ENCODE peak calls at places on chromosomes 5 and 9, in five cellular contexts. One of them, this sample, is unnamed.

GRCh38 chr9:136137321-136138054 is 18.8 kb upstream of the TMEM250 start:
- DNase-seq in cardiac fibroblast: no peak
- DNase-seq in WTC11: no peak
- DNase-seq in left lung: no peak
- DNase-seq in MCF 10A: no peak
- DNase-seq in this sample: no peak

GRCh38 chr9:107222020-107222522 is 61.0 kb upstream of the RAD23B start:
- DNase-seq in WTC11: no peak
- DNase-seq in left lung: no peak
- DNase-seq in MCF 10A: no peak
- DNase-seq in cardiac fibroblast: peak
- DNase-seq in this sample: no peak

GRCh38 chr9:34133436-34133949 is 7.0 kb upstream of the DCAF12 start:
- DNase-seq in MCF 10A: no peak
- DNase-seq in WTC11: no peak
- DNase-seq in cardiac fibroblast: no peak
- DNase-seq in left lung: no peak
- DNase-seq in this sample: no peak

GRCh38 chr9:6931913-6932312 is 174.1 kb downstream of the KDM4C start:
- DNase-seq in cardiac fibroblast: peak
- DNase-seq in WTC11: no peak
- DNase-seq in MCF 10A: peak
- DNase-seq in left lung: no peak
- DNase-seq in this sample: no peak

GRCh38 chr9:10366171-10366779 is 246.5 kb downstream of the PTPRD start:
- DNase-seq in left lung: no peak
- DNase-seq in cardiac fibroblast: peak
- DNase-seq in MCF 10A: peak
- DNase-seq in WTC11: no peak
- DNase-seq in this sample: no peak

GRCh38 chr9:91001146-91001611 is 199.6 kb downstream of the SYK start:
- DNase-seq in MCF 10A: peak
- DNase-seq in left lung: no peak
- DNase-seq in WTC11: no peak
- DNase-seq in cardiac fibroblast: peak
- DNase-seq in this sample: no peak

GRCh38 chr5:135105105-135105484 is 71.1 kb upstream of the PITX1 start:
- DNase-seq in cardiac fibroblast: no peak
- DNase-seq in left lung: no peak
- DNase-seq in WTC11: no peak
- DNase-seq in MCF 10A: no peak
- DNase-seq in this sample: no peak

GRCh38 chr9:71760901-71761300 is 7.4 kb downstream of the CEMIP2 start:
- DNase-seq in left lung: no peak
- DNase-seq in WTC11: peak
- DNase-seq in MCF 10A: no peak
- DNase-seq in cardiac fibroblast: no peak
- DNase-seq in this sample: no peak

GRCh38 chr5:179868541-179868940 is 9.9 kb upstream of the MRNIP start:
- DNase-seq in cardiac fibroblast: no peak
- DNase-seq in left lung: no peak
- DNase-seq in MCF 10A: no peak
- DNase-seq in WTC11: no peak
- DNase-seq in this sample: no peak

GRCh38 chr9:32550046-32550608 is 2.0 kb upstream of the SMIM27 start:
- DNase-seq in MCF 10A: peak
- DNase-seq in cardiac fibroblast: peak
- DNase-seq in left lung: no peak
- DNase-seq in WTC11: no peak
- DNase-seq in this sample: no peak

GRCh38 chr5:120447706-120448239 is 16.3 kb upstream of the PRR16 start:
- DNase-seq in cardiac fibroblast: peak
- DNase-seq in MCF 10A: peak
- DNase-seq in WTC11: no peak
- DNase-seq in left lung: no peak
- DNase-seq in this sample: no peak

GRCh38 chr5:172830876-172831662 is 3.0 kb upstream of the ERGIC1 start:
- DNase-seq in WTC11: no peak
- DNase-seq in MCF 10A: peak
- DNase-seq in cardiac fibroblast: peak
- DNase-seq in left lung: no peak
- DNase-seq in this sample: no peak

GRCh38 chr9:33029106-33029788 is 4.2 kb downstream of the DNAJA1 start:
- DNase-seq in MCF 10A: peak
- DNase-seq in left lung: no peak
- DNase-seq in WTC11: no peak
- DNase-seq in cardiac fibroblast: peak
- DNase-seq in this sample: no peak

GRCh38 chr5:111774525-111774924 is 17.5 kb upstream of the NREP start:
- DNase-seq in cardiac fibroblast: peak
- DNase-seq in left lung: peak
- DNase-seq in WTC11: peak
- DNase-seq in MCF 10A: peak
- DNase-seq in this sample: no peak

GRCh38 chr9:134594376-134594941 is 47.1 kb upstream of the COL5A1 start:
- DNase-seq in WTC11: no peak
- DNase-seq in MCF 10A: no peak
- DNase-seq in cardiac fibroblast: no peak
- DNase-seq in left lung: no peak
- DNase-seq in this sample: no peak

GRCh38 chr5:137666109-137666850 is 69.6 kb downstream of the KLHL3 start:
- DNase-seq in MCF 10A: no peak
- DNase-seq in WTC11: no peak
- DNase-seq in cardiac fibroblast: peak
- DNase-seq in left lung: no peak
- DNase-seq in this sample: peak

GRCh38 chr5:5765066-5765465 is 342.6 kb downstream of the ICE1 start:
- DNase-seq in MCF 10A: no peak
- DNase-seq in left lung: no peak
- DNase-seq in WTC11: no peak
- DNase-seq in cardiac fibroblast: no peak
- DNase-seq in this sample: no peak

GRCh38 chr5:140877262-140877581 is 2.1 kb downstream of the PCDHA12 start:
- DNase-seq in cardiac fibroblast: no peak
- DNase-seq in WTC11: no peak
- DNase-seq in MCF 10A: no peak
- DNase-seq in left lung: no peak
- DNase-seq in this sample: no peak

GRCh38 chr9:121706149-121706548 is 54.7 kb downstream of the DAB2IP start:
- DNase-seq in WTC11: no peak
- DNase-seq in cardiac fibroblast: no peak
- DNase-seq in left lung: no peak
- DNase-seq in MCF 10A: no peak
- DNase-seq in this sample: no peak

GRCh38 chr5:84885479-84886258 is 501.0 kb upstream of the EDIL3 start:
- DNase-seq in MCF 10A: peak
- DNase-seq in left lung: no peak
- DNase-seq in WTC11: no peak
- DNase-seq in cardiac fibroblast: peak
- DNase-seq in this sample: no peak

GRCh38 chr5:56561-57290 is 35.2 kb upstream of the PLEKHG4B start:
- DNase-seq in WTC11: peak
- DNase-seq in left lung: no peak
- DNase-seq in cardiac fibroblast: peak
- DNase-seq in MCF 10A: peak
- DNase-seq in this sample: no peak

GRCh38 chr9:26775405-26775804 is 117.2 kb downstream of the CAAP1 start:
- DNase-seq in left lung: no peak
- DNase-seq in MCF 10A: no peak
- DNase-seq in cardiac fibroblast: no peak
- DNase-seq in WTC11: no peak
- DNase-seq in this sample: no peak

GRCh38 chr5:124806857-124807196 is 60.4 kb upstream of the ZNF608 start:
- DNase-seq in WTC11: no peak
- DNase-seq in left lung: no peak
- DNase-seq in cardiac fibroblast: no peak
- DNase-seq in MCF 10A: no peak
- DNase-seq in this sample: no peak

GRCh38 chr5:161378701-161379100 is 167.8 kb downstream of the GABRB2 start:
- DNase-seq in left lung: no peak
- DNase-seq in cardiac fibroblast: no peak
- DNase-seq in MCF 10A: no peak
- DNase-seq in WTC11: no peak
- DNase-seq in this sample: no peak

GRCh38 chr9:105455836-105456475 is 8.1 kb downstream of the FSD1L start:
- DNase-seq in MCF 10A: no peak
- DNase-seq in left lung: no peak
- DNase-seq in cardiac fibroblast: no peak
- DNase-seq in WTC11: no peak
- DNase-seq in this sample: no peak

GRCh38 chr5:17088051-17088450 is 129.4 kb upstream of the BASP1 start:
- DNase-seq in left lung: no peak
- DNase-seq in MCF 10A: no peak
- DNase-seq in WTC11: no peak
- DNase-seq in cardiac fibroblast: no peak
- DNase-seq in this sample: no peak
- TF ChIP-seq CTCF in left lung: no peak
- TF ChIP-seq CTCF in MCF 10A: no peak
- TF ChIP-seq CTCF in WTC11: no peak
- TF ChIP-seq CTCF in cardiac fibroblast: no peak
- TF ChIP-seq CTCF in this sample: no peak

DNA sequence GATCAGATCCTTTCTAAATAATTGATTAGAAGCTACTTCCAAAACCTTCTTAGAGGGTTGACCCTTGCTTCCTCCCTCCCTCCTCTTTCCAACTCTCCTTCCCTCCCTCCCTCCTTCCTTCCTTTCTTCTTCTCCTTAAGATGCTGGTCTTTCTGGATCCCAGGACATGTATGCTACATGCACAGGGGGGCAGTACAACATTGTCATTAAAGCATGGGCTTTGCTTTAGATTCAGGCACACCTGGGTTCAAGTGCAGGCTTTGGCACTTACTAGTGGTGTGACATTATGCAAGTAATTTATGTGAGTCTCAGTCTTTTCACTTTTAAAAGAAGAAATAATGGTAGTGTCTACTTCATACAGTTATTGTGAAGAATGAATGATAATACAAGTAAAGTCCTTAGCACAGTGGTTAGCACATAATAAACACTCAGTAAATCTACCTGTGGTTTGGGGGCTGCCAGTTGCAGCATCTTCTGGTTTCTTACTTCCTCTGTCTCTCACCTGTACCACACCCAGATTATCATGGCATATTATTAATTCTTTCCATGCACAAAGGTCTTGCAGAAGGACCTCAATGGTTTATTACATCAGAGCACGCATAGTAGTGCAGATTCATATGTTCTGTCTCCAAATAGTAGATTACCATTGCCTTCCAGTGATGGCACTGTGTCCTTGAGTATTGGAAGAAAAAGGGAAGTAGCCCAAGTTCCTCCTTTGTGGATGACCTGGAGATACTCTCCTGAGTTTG is 154.1 kb downstream of the ARHGAP26 start:
- DNase-seq in cardiac fibroblast: peak
- DNase-seq in MCF 10A: peak
- DNase-seq in left lung: no peak
- DNase-seq in WTC11: no peak
- DNase-seq in this sample: no peak
- TF ChIP-seq CTCF in cardiac fibroblast: peak
- TF ChIP-seq CTCF in MCF 10A: peak
- TF ChIP-seq CTCF in left lung: no peak
- TF ChIP-seq CTCF in WTC11: no peak
- TF ChIP-seq CTCF in this sample: no peak

GRCh38 chr9:12554636-12555035 is 138.5 kb upstream of the TYRP1 start:
- DNase-seq in left lung: no peak
- DNase-seq in WTC11: no peak
- DNase-seq in MCF 10A: peak
- DNase-seq in cardiac fibroblast: peak
- DNase-seq in this sample: no peak
- TF ChIP-seq CTCF in left lung: no peak
- TF ChIP-seq CTCF in WTC11: no peak
- TF ChIP-seq CTCF in MCF 10A: peak
- TF ChIP-seq CTCF in cardiac fibroblast: no peak
- TF ChIP-seq CTCF in this sample: no peak

DNA sequence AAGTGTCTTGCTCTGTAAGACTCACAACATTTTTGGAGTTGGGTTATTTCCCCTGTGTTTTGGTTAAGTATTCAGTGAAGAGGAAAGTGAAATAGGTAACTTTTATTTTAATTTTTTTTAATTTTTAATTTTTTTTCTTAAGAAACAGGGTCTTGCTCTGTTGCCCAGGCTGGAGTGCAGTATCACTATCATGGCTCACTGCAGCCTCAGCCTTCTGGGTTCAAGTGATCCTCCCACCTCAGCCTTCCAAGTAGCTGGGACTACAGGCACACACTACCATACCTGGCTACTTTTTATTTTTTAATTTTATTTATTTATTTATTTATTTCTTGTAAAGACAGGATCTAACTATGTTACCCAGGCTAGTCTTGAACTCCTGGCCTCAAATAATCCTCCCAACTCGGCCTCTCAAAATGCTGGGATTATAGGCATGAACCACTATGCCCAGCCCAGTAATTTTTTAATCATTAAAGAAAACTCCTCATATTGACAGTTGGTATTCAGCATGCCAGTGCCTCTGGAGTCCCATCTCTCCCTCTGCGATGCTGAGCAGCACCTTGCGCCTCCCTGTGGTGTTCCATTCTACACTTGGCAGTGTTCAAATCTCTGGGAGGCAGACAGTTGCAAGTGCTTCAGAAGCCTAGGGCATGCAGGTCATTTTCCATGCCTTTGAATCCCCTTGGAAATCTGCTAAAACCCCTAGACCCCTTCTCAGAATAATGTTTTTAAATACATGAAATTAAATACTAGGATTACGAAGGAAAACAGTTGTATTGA is 41.1 kb downstream of the GARNL3 start:
- DNase-seq in cardiac fibroblast: no peak
- DNase-seq in MCF 10A: no peak
- DNase-seq in left lung: no peak
- DNase-seq in WTC11: peak
- DNase-seq in this sample: no peak
- TF ChIP-seq CTCF in cardiac fibroblast: no peak
- TF ChIP-seq CTCF in MCF 10A: no peak
- TF ChIP-seq CTCF in left lung: no peak
- TF ChIP-seq CTCF in WTC11: no peak
- TF ChIP-seq CTCF in this sample: no peak

GRCh38 chr5:146662229-146662628 is 146.2 kb upstream of the GPR151 start:
- DNase-seq in cardiac fibroblast: peak
- DNase-seq in MCF 10A: peak
- DNase-seq in WTC11: no peak
- DNase-seq in left lung: no peak
- DNase-seq in this sample: no peak
- TF ChIP-seq CTCF in cardiac fibroblast: peak
- TF ChIP-seq CTCF in MCF 10A: peak
- TF ChIP-seq CTCF in WTC11: peak
- TF ChIP-seq CTCF in left lung: peak
- TF ChIP-seq CTCF in this sample: peak

GRCh38 chr5:15806613-15807012 is 306.6 kb downstream of the FBXL7 start:
- DNase-seq in cardiac fibroblast: no peak
- DNase-seq in MCF 10A: no peak
- DNase-seq in WTC11: no peak
- DNase-seq in left lung: no peak
- DNase-seq in this sample: no peak

GRCh38 chr5:15808577-15808976 is 308.6 kb downstream of the FBXL7 start:
- DNase-seq in WTC11: no peak
- DNase-seq in left lung: no peak
- DNase-seq in cardiac fibroblast: no peak
- DNase-seq in MCF 10A: no peak
- DNase-seq in this sample: no peak

GRCh38 chr5:15807248-15807647 is 307.3 kb downstream of the FBXL7 start:
- DNase-seq in MCF 10A: no peak
- DNase-seq in cardiac fibroblast: peak
- DNase-seq in left lung: no peak
- DNase-seq in WTC11: no peak
- DNase-seq in this sample: no peak

GRCh38 chr5:15803280-15803679 is 303.3 kb downstream of the FBXL7 start:
- DNase-seq in left lung: no peak
- DNase-seq in MCF 10A: no peak
- DNase-seq in WTC11: no peak
- DNase-seq in cardiac fibroblast: no peak
- DNase-seq in this sample: no peak

GRCh38 chr5:15807861-15808260 is 307.9 kb downstream of the FBXL7 start:
- DNase-seq in MCF 10A: peak
- DNase-seq in left lung: no peak
- DNase-seq in cardiac fibroblast: peak
- DNase-seq in WTC11: peak
- DNase-seq in this sample: no peak
- TF ChIP-seq CTCF in MCF 10A: no peak
- TF ChIP-seq CTCF in left lung: no peak
- TF ChIP-seq CTCF in cardiac fibroblast: peak
- TF ChIP-seq CTCF in WTC11: no peak
- TF ChIP-seq CTCF in this sample: no peak